ENCODE peak calls at places on chromosomes 2 and 18, in four cellular contexts. M is HepG2, W is K562, D is GM12878. Y is an unnamed sample.

GRCh38 chr18:46260016-46260878 is 156.1 kb downstream of the HAUS1 start:
- DNase-seq in W (no peak), M (no peak), D (no peak), Y (no peak)

GRCh38 chr2:200483729-200484198 is 26.1 kb downstream of the KCTD18 start:
- DNase-seq in W (peak; percentile 63), D (no peak), M (peak; percentile 64), Y (peak; percentile 61)

GRCh38 chr2:120464448-120464931 is 118.6 kb downstream of the INHBB start:
- DNase-seq in W (no peak), M (no peak), D (no peak), Y (no peak)

GRCh38 chr18:13696961-13697360 is 29.4 kb downstream of the FAM210A start:
- DNase-seq in W (no peak), D (no peak), M (no peak), Y (no peak)

GRCh38 chr2:43329637-43330036 is 103.2 kb upstream of the ZFP36L2 start:
- DNase-seq in W (no peak), M (no peak), D (no peak), Y (no peak)

GRCh38 chr2:53289309-53290006 is 478.1 kb upstream of the CHAC2 start:
- DNase-seq in D (no peak), M (no peak), W (no peak), Y (no peak)

GRCh38 chr2:198880986-198881385 is 576.8 kb downstream of the SATB2 start:
- DNase-seq in D (no peak), W (no peak), M (no peak), Y (no peak)

GRCh38 chr2:400988-401679 is 113.2 kb upstream of the ALKAL2 start:
- DNase-seq in D (no peak), W (no peak), M (no peak), Y (no peak)

GRCh38 chr18:56333146-56333545 is 305.2 kb downstream of the TXNL1 start:
- DNase-seq in M (no peak), D (no peak), W (no peak), Y (no peak)

GRCh38 chr18:21741511-21742322 is 1.1 kb downstream of the MIB1 start:
- DNase-seq in M (no peak), D (no peak), W (peak; percentile 19), Y (peak; percentile 19)

GRCh38 chr2:169143998-169144397 is 74.6 kb downstream of the DHRS9 start:
- DNase-seq in D (no peak), W (no peak), M (no peak), Y (no peak)

GRCh38 chr2:183284606-183285005 is 160.4 kb downstream of the NUP35 start:
- DNase-seq in D (no peak), M (no peak), W (no peak), Y (no peak)

GRCh38 chr2:188668017-188668663 is 306.0 kb upstream of the COL3A1 start:
- DNase-seq in D (no peak), W (no peak), M (no peak), Y (no peak)

GRCh38 chr2:26191316-26192159 is 18.6 kb downstream of the GAREM2 start:
- DNase-seq in M (no peak), W (peak; percentile 59), D (no peak), Y (no peak)

GRCh38 chr2:237264480-237265219 is 149.3 kb downstream of the COL6A3 start:
- DNase-seq in M (no peak), W (no peak), D (no peak), Y (no peak)

GRCh38 chr2:25305809-25306208 is 35.9 kb downstream of the DNMT3A start:
- DNase-seq in D (no peak), M (no peak), W (no peak), Y (no peak)

GRCh38 chr2:42965196-42965595 is 172.8 kb upstream of the HAAO start:
- DNase-seq in M (no peak), D (no peak), W (no peak), Y (no peak)

GRCh38 chr2:211846714-211847113 is 691.9 kb downstream of the ERBB4 start:
- DNase-seq in D (no peak), M (no peak), W (no peak), Y (no peak)

GRCh38 chr2:5673861-5674240 is 18.3 kb upstream of the SOX11 start:
- DNase-seq in W (no peak), M (no peak), D (no peak), Y (no peak)

GRCh38 chr18:46155652-46156051 is 51.5 kb downstream of the HAUS1 start:
- DNase-seq in W (no peak), M (no peak), D (no peak), Y (no peak)

GRCh38 chr2:218323526-218324472 is 31.5 kb upstream of the TMBIM1 start:
- DNase-seq in M (peak; percentile 66), W (no peak), D (no peak), Y (peak; percentile 39)

GRCh38 chr2:41907716-41908328 is 140.0 kb upstream of the PKDCC start:
- DNase-seq in W (peak; percentile 82), M (no peak), D (no peak), Y (no peak)

DNA sequence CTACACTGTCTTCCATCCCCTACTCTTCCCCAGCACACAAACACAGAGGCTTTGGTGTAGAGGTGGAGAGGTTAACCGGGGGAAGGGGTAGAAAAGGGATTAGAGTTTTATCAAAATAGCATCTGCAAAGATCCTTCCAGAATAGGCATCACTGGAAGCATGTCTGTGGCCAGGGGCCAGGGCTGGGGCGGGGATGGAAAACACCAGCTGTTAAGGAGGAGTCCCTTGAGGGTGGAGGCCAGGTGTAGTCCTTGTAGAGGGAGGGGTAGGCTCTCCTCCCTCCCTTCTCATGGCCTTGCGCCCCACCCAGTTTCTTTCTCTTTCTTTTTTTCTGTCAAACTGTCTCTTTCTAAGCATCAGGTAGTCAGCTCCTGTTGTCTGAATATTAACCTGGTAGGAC is 101.1 kb upstream of the TNP1 start:
- DNase-seq in D (no peak), M (no peak), W (no peak), Y (no peak)
- TF ChIP-seq BHLHE40 in D (no peak), M (no peak), W (no peak), Y (no peak)

DNA sequence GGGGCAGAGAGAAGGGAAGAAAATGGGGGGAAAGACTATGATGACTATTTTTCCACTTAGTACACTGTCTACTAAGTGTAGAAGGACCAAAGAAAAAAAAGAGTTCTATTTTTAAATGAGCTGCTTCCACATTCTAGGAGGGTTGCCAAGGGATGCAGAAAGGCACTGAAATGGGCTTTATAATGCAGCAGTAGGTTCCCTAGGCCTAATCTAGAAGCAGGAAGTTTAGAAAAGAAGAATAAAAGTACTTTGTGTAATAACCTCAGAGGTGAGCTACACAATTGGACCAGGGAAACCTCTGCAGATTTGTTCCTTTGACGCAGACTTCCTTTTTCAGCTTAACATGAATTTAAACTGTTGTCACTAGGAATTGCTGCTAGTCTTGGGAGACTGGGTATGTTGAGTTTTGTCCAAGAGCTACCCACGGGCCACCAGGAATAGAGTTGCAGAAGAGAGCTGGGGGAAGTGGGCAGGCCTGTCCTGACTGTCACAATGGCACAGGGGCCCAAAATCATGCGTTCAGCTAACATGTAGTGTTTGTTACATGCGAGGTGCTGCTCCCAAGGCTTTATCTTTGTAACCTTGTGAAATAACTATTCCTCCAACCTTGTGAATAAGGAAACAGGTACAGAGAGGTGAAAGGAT is 34.6 kb upstream of the RAB1A start:
- DNase-seq in W (no peak), M (no peak), D (no peak), Y (no peak)
- TF ChIP-seq SP1 in W (no peak), M (no peak), D (no peak), Y (no peak)

DNA sequence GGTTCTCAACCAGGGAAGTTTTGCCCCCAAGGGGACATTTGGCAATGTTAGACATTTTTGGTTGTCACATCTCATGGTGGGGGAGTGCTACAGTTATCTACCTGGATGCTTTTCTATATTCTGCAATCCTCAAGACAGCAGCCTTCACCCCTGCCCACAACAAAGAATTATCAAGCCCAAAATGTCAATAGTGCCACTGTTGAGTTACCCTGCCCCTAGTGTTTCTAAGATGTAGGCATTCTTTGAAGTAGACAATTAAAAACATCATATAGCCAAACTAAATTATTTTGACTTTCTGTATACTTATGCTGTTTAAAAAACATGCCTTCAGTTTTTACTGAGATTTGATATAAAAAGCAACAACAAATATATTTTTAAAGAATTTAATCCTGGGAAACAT is 48.0 kb downstream of the ABI2 start:
- DNase-seq in W (no peak), D (no peak), M (no peak), Y (no peak)
- TF ChIP-seq BHLHE40 in W (no peak), D (no peak), M (no peak), Y (no peak)

DNA sequence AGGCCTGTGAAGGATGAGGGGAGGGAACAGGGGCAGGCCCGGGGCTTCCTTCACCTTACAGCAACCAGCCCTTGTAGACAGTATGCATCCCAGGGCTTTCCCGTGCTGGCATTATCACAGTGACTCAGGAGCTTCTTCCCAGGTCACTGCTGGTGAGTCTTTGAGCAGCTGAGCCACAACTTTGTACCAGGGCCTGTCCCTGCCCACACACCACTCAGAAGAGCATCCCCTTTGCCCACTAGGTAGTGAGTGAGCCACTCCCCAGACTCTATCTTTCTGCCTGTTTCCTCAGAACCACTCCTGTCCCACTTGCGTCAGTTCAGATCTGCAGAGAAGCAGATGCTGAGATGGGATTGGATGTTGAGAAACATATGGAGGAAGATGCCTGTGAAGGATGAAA is 69.6 kb upstream of the ALPP start:
- DNase-seq in M (no peak), W (no peak), D (no peak), Y (no peak)
- TF ChIP-seq SP1 in M (no peak), W (no peak), D (no peak), Y (no peak)

GRCh38 chr2:231270221-231271114 is 72.0 kb downstream of the ARMC9 start:
- DNase-seq in W (no peak), D (no peak), M (no peak), Y (no peak)
- TF ChIP-seq BHLHE40 in W (no peak), D (no peak), M (no peak), Y (no peak)

DNA sequence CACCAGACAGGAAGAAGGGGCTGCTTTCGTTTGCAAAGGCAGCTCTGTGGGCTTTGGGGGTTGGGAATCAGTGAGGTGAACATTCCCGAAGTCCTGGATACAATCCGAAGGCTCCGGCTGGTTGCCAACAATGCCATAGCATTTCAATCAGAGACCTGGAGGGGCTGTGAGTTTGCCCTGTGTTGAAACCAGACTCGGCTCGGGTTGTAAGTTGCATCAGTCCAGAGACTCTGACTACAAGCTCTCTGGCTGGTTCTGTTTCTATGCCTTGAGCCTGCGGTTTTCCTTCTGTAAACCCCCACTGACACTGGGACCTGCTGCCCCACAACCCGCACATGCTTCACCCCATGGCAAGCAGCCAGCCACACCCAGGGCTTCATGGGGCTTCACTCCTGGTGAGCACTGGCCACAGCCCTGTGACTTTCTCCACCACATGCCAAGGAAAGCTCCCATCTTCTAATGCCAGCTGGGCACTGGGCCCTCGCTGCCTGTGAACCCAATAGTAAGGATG is 85.7 kb upstream of the ODC1 start:
- DNase-seq in D (no peak), M (no peak), W (no peak), Y (no peak)
- TF ChIP-seq SP1 in D (no peak), M (no peak), W (no peak), Y (no peak)